ENCODE peak calls at places on chromosomes 7 and 10, in four cellular contexts. One of them, this sample, is unnamed.

GRCh38 chr7:117872565-117873055 is 631 bp downstream of the CTTNBP2 start:
- ATAC-seq in lower lobe of right lung: peak
- ATAC-seq in activated T-cell treated with anti-CD3 and anti-CD28 coated beads, Interleukin-2, amount 50 U/mL, for 72 hours: no peak
- ATAC-seq in left cardiac atrium: peak
- ATAC-seq in this sample: no peak

GRCh38 chr10:19570991-19571390 is 245.2 kb upstream of the PLXDC2 start:
- ATAC-seq in lower lobe of right lung: no peak
- ATAC-seq in activated T-cell treated with anti-CD3 and anti-CD28 coated beads, Interleukin-2, amount 50 U/mL, for 72 hours: no peak
- ATAC-seq in left cardiac atrium: peak
- ATAC-seq in this sample: no peak

GRCh38 chr7:107951896-107952295 is 51.1 kb downstream of the LAMB1 start:
- ATAC-seq in lower lobe of right lung: peak
- ATAC-seq in activated T-cell treated with anti-CD3 and anti-CD28 coated beads, Interleukin-2, amount 50 U/mL, for 72 hours: no peak
- ATAC-seq in left cardiac atrium: no peak
- ATAC-seq in this sample: no peak

GRCh38 chr10:59623100-59623822 is 86.4 kb downstream of the SLC16A9 start:
- ATAC-seq in lower lobe of right lung: no peak
- ATAC-seq in activated T-cell treated with anti-CD3 and anti-CD28 coated beads, Interleukin-2, amount 50 U/mL, for 72 hours: no peak
- ATAC-seq in left cardiac atrium: peak
- ATAC-seq in this sample: no peak

GRCh38 chr7:2715341-2716231 is 27.6 kb downstream of the AMZ1 start:
- ATAC-seq in lower lobe of right lung: no peak
- ATAC-seq in activated T-cell treated with anti-CD3 and anti-CD28 coated beads, Interleukin-2, amount 50 U/mL, for 72 hours: peak
- ATAC-seq in left cardiac atrium: peak
- ATAC-seq in this sample: peak

GRCh38 chr10:14502451-14502850 is 171.7 kb upstream of the FRMD4A start:
- ATAC-seq in lower lobe of right lung: no peak
- ATAC-seq in activated T-cell treated with anti-CD3 and anti-CD28 coated beads, Interleukin-2, amount 50 U/mL, for 72 hours: no peak
- ATAC-seq in left cardiac atrium: no peak
- ATAC-seq in this sample: no peak

GRCh38 chr10:60139798-60140566 is 233.6 kb upstream of the CCDC6 start:
- ATAC-seq in lower lobe of right lung: no peak
- ATAC-seq in activated T-cell treated with anti-CD3 and anti-CD28 coated beads, Interleukin-2, amount 50 U/mL, for 72 hours: no peak
- ATAC-seq in left cardiac atrium: no peak
- ATAC-seq in this sample: no peak

GRCh38 chr10:35834916-35835499 is 192.9 kb upstream of the FZD8 start:
- ATAC-seq in lower lobe of right lung: peak
- ATAC-seq in activated T-cell treated with anti-CD3 and anti-CD28 coated beads, Interleukin-2, amount 50 U/mL, for 72 hours: no peak
- ATAC-seq in left cardiac atrium: no peak
- ATAC-seq in this sample: no peak

GRCh38 chr10:1149793-1150637 is 93.8 kb downstream of the WDR37 start:
- ATAC-seq in lower lobe of right lung: peak
- ATAC-seq in activated T-cell treated with anti-CD3 and anti-CD28 coated beads, Interleukin-2, amount 50 U/mL, for 72 hours: no peak
- ATAC-seq in left cardiac atrium: peak
- ATAC-seq in this sample: peak

GRCh38 chr7:16392990-16393523 is 28.3 kb downstream of the CRPPA start:
- ATAC-seq in lower lobe of right lung: peak
- ATAC-seq in activated T-cell treated with anti-CD3 and anti-CD28 coated beads, Interleukin-2, amount 50 U/mL, for 72 hours: no peak
- ATAC-seq in left cardiac atrium: no peak
- ATAC-seq in this sample: no peak

GRCh38 chr7:155340721-155341120 is 43.0 kb downstream of the INSIG1 start:
- ATAC-seq in lower lobe of right lung: no peak
- ATAC-seq in activated T-cell treated with anti-CD3 and anti-CD28 coated beads, Interleukin-2, amount 50 U/mL, for 72 hours: no peak
- ATAC-seq in left cardiac atrium: no peak
- ATAC-seq in this sample: no peak

GRCh38 chr7:130989006-130989795 is 255.2 kb upstream of the KLF14 start:
- ATAC-seq in lower lobe of right lung: no peak
- ATAC-seq in activated T-cell treated with anti-CD3 and anti-CD28 coated beads, Interleukin-2, amount 50 U/mL, for 72 hours: no peak
- ATAC-seq in left cardiac atrium: no peak
- ATAC-seq in this sample: peak

GRCh38 chr10:7234109-7234508 is 176.7 kb downstream of the SFMBT2 start:
- ATAC-seq in lower lobe of right lung: no peak
- ATAC-seq in activated T-cell treated with anti-CD3 and anti-CD28 coated beads, Interleukin-2, amount 50 U/mL, for 72 hours: no peak
- ATAC-seq in left cardiac atrium: no peak
- ATAC-seq in this sample: no peak

GRCh38 chr7:152663926-152664325 is 12.0 kb downstream of the XRCC2 start:
- ATAC-seq in lower lobe of right lung: peak
- ATAC-seq in activated T-cell treated with anti-CD3 and anti-CD28 coated beads, Interleukin-2, amount 50 U/mL, for 72 hours: no peak
- ATAC-seq in left cardiac atrium: no peak
- ATAC-seq in this sample: no peak